ENCODE peak calls at places on chromosomes 4 and X, in four cellular contexts. One of them, this sample, is unnamed.

GRCh38 chr4:124647599-124647998 is 64.9 kb downstream of the ANKRD50 start:
- DNase-seq in HEK293T: no peak
- DNase-seq in K562: no peak
- DNase-seq in HepG2: no peak
- DNase-seq in this sample: no peak

GRCh38 chrX:115602308-115602707 is 41.3 kb downstream of the PLS3 start:
- DNase-seq in K562: no peak
- DNase-seq in HepG2: no peak
- DNase-seq in HEK293T: no peak
- DNase-seq in this sample: no peak

GRCh38 chrX:112961981-112962380 is 121.3 kb upstream of the AMOT start:
- DNase-seq in K562: no peak
- DNase-seq in HEK293T: no peak
- DNase-seq in HepG2: no peak
- DNase-seq in this sample: no peak

GRCh38 chrX:106774981-106775380 is 27.5 kb upstream of the TBC1D8B start:
- DNase-seq in HepG2: peak; percentile 2
- DNase-seq in K562: no peak
- DNase-seq in HEK293T: no peak
- DNase-seq in this sample: no peak

GRCh38 chr4:158459085-158459820 is 62.4 kb upstream of the RXFP1 start:
- DNase-seq in HEK293T: no peak
- DNase-seq in K562: no peak
- DNase-seq in HepG2: no peak
- DNase-seq in this sample: no peak

GRCh38 chr4:150418757-150419410 is 163.1 kb upstream of the MAB21L2 start:
- DNase-seq in K562: no peak
- DNase-seq in HEK293T: no peak
- DNase-seq in HepG2: no peak
- DNase-seq in this sample: no peak

GRCh38 chr4:24800273-24800880 is 5.0 kb downstream of the SOD3 start:
- DNase-seq in K562: no peak
- DNase-seq in HepG2: no peak
- DNase-seq in HEK293T: no peak
- DNase-seq in this sample: peak; percentile 27

GRCh38 chr4:52957220-52957686 is 95.1 kb downstream of the RASL11B start:
- DNase-seq in HEK293T: no peak
- DNase-seq in HepG2: no peak
- DNase-seq in K562: no peak
- DNase-seq in this sample: no peak

GRCh38 chr4:149964001-149964400 is 114.2 kb upstream of the DCLK2 start:
- DNase-seq in HEK293T: no peak
- DNase-seq in HepG2: no peak
- DNase-seq in K562: no peak
- DNase-seq in this sample: no peak

GRCh38 chrX:110665223-110665622 is 130.4 kb downstream of the CHRDL1 start:
- DNase-seq in K562: no peak
- DNase-seq in HEK293T: no peak
- DNase-seq in HepG2: no peak
- DNase-seq in this sample: no peak

GRCh38 chr4:2423066-2423465 is 4.3 kb downstream of the CFAP99 start:
- DNase-seq in HEK293T: no peak
- DNase-seq in HepG2: no peak
- DNase-seq in K562: no peak
- DNase-seq in this sample: no peak

GRCh38 chr4:111435986-111436744 is 709.1 kb upstream of the FAM241A start:
- DNase-seq in HepG2: no peak
- DNase-seq in K562: no peak
- DNase-seq in HEK293T: no peak
- DNase-seq in this sample: no peak

GRCh38 chrX:130081421-130082045 is 28.8 kb downstream of the ELF4 start:
- DNase-seq in K562: no peak
- DNase-seq in HepG2: no peak
- DNase-seq in HEK293T: no peak
- DNase-seq in this sample: no peak

GRCh38 chrX:23803931-23804381 is 21.0 kb downstream of the SAT1 start:
- DNase-seq in K562: no peak
- DNase-seq in HepG2: peak; percentile 70
- DNase-seq in HEK293T: no peak
- DNase-seq in this sample: no peak

GRCh38 chrX:45840411-45840950 is 639.8 kb upstream of the DIPK2B start:
- DNase-seq in K562: no peak
- DNase-seq in HepG2: no peak
- DNase-seq in HEK293T: no peak
- DNase-seq in this sample: no peak

GRCh38 chrX:74195120-74195519 is 108.9 kb upstream of the ZCCHC13 start:
- DNase-seq in HEK293T: no peak
- DNase-seq in HepG2: no peak
- DNase-seq in K562: no peak
- DNase-seq in this sample: no peak

GRCh38 chr4:145484240-145484846 is 2.7 kb downstream of the SMAD1 start:
- DNase-seq in K562: no peak
- DNase-seq in HEK293T: peak; percentile 10
- DNase-seq in HepG2: no peak
- DNase-seq in this sample: no peak

GRCh38 chr4:76977731-76978350 is 28.3 kb downstream of the SEPTIN11 start:
- DNase-seq in HEK293T: no peak
- DNase-seq in HepG2: no peak
- DNase-seq in K562: no peak
- DNase-seq in this sample: no peak

GRCh38 chr4:8284391-8284790 is 14.8 kb downstream of the HTRA3 start:
- DNase-seq in K562: no peak
- DNase-seq in HEK293T: no peak
- DNase-seq in HepG2: no peak
- DNase-seq in this sample: no peak

GRCh38 chr4:109912706-109913621 is at the start of gene EGF:
- DNase-seq in HepG2: no peak
- DNase-seq in K562: peak; percentile 29
- DNase-seq in HEK293T: no peak
- DNase-seq in this sample: no peak

GRCh38 chr4:108946237-108946636 is 183.4 kb upstream of the ETNPPL start:
- DNase-seq in HEK293T: no peak
- DNase-seq in HepG2: no peak
- DNase-seq in K562: no peak
- DNase-seq in this sample: no peak

GRCh38 chrX:7983594-7983993 is 56.4 kb upstream of the PNPLA4 start:
- DNase-seq in HepG2: peak; percentile 3
- DNase-seq in K562: no peak
- DNase-seq in HEK293T: no peak
- DNase-seq in this sample: no peak

GRCh38 chr4:81984746-81985145 is 389.0 kb downstream of the HNRNPD start:
- DNase-seq in K562: no peak
- DNase-seq in HEK293T: no peak
- DNase-seq in HepG2: no peak
- DNase-seq in this sample: no peak

GRCh38 chr4:151471728-151472127 is 62.8 kb downstream of the FHIP1A start:
- DNase-seq in HepG2: no peak
- DNase-seq in K562: no peak
- DNase-seq in HEK293T: no peak
- DNase-seq in this sample: no peak
- TF ChIP-seq ELF4 in HepG2: no peak
- TF ChIP-seq ELF4 in K562: no peak
- TF ChIP-seq ELF4 in HEK293T: no peak
- TF ChIP-seq ELF4 in this sample: no peak

GRCh38 chr4:151530230-151530629 is 121.3 kb downstream of the FHIP1A start:
- DNase-seq in HEK293T: no peak
- DNase-seq in K562: no peak
- DNase-seq in HepG2: no peak
- DNase-seq in this sample: no peak

GRCh38 chr4:151527699-151528098 is 118.7 kb downstream of the FHIP1A start:
- DNase-seq in K562: no peak
- DNase-seq in HepG2: no peak
- DNase-seq in HEK293T: no peak
- DNase-seq in this sample: no peak

GRCh38 chr4:151532001-151532708 is 123.2 kb downstream of the FHIP1A start:
- DNase-seq in HepG2: no peak
- DNase-seq in HEK293T: no peak
- DNase-seq in K562: no peak
- DNase-seq in this sample: no peak

GRCh38 chr4:151529187-151529586 is 120.2 kb downstream of the FHIP1A start:
- DNase-seq in HEK293T: no peak
- DNase-seq in HepG2: no peak
- DNase-seq in K562: no peak
- DNase-seq in this sample: no peak

GRCh38 chr4:151530783-151531182 is 121.8 kb downstream of the FHIP1A start:
- DNase-seq in HepG2: no peak
- DNase-seq in K562: peak; percentile 9
- DNase-seq in HEK293T: peak; percentile 12
- DNase-seq in this sample: no peak
- TF ChIP-seq ELF4 in HepG2: no peak
- TF ChIP-seq ELF4 in K562: no peak
- TF ChIP-seq ELF4 in HEK293T: no peak
- TF ChIP-seq ELF4 in this sample: no peak

DNA sequence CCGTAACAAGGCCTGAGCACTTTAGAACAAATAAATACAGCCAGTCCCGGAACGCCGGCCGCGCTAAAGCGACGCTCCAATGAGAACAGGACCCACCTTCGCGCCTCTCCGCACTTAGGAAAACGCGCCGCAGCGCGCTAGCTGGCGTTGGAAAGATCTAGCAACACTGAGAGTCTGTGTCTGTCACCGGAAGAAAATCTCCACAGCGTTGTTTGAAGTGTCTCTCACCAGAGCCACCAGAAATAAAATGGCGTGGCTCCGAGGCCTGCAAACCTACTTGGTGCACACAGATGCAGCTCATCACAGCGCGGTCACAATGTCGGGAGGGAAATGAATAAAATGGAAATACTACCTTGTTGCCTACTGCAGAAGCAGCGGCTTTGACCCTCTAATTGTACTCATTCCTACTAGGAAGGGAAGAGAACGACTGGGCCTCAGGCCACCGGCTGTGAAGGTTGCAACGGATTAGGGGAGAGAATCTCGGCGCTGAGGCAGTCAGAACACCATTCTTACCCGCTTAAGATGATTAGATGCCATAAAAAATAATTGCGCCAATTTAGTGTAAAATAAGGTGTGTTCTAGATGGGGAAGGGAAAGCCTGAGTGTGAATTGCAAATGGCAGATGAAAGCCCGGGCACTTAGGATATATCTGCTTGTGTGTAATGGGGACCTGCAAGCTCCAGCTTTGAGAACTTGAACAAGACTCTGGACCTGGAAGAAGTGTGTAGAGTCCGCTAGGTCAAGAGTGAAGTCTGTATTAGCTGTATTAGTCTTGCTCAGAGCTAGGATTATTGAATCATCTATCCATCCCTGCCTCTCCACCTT is 4.5 kb downstream of the NEUROG2 start:
- DNase-seq in HEK293T: no peak
- DNase-seq in K562: no peak
- DNase-seq in HepG2: no peak
- DNase-seq in this sample: peak; percentile 42
- TF ChIP-seq ELF4 in HEK293T: no peak
- TF ChIP-seq ELF4 in K562: no peak
- TF ChIP-seq ELF4 in HepG2: no peak
- TF ChIP-seq ELF4 in this sample: no peak

GRCh38 chr4:140944539-140944938 is 188.4 kb upstream of the TBC1D9 start:
- DNase-seq in HepG2: no peak
- DNase-seq in HEK293T: no peak
- DNase-seq in K562: no peak
- DNase-seq in this sample: no peak
- TF ChIP-seq ELF4 in HepG2: no peak
- TF ChIP-seq ELF4 in HEK293T: no peak
- TF ChIP-seq ELF4 in K562: no peak
- TF ChIP-seq ELF4 in this sample: no peak

DNA sequence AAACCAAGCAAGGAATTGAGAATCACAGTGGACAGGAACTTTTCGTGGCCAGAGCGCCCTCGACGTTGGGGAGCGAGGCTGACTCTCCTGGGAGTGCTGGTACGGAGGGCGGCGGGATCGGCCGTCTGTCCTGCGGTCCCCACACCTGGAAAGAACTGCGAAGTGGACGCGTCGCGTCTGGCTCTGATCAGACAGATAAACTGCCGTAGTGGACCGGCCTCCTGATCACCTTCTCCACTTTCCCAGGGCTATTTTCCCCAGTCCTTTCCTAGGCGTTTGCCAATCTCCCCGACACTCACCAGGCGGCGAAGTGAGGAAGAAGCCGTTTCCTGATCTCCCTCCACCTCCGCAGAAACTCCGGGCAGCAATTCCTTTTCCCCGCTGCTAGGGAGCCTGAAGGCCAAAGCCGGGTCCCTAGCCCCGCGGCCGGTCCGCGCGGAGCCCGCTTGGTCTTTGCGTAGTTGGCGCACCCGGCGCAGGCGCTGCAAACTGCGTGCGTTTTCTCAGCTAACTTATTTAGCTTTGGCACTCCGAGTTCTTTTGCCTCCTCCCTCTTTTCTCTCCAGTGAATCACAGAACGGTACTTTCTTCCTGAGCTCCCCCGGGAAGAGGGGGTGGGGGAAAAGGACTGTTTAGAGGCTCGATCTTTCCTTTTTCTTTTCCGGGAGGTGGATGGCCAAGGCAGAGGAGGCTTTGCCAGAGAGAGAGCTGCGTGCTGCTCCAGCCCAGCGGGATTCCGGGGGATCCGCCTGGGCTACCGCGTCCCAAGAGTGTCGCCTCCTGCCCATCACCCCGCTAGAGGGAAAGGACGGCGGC is at the start of gene ARSJ:
- DNase-seq in K562: no peak
- DNase-seq in HEK293T: peak; percentile 52
- DNase-seq in HepG2: no peak
- DNase-seq in this sample: peak; percentile 72
- TF ChIP-seq ELF4 in K562: no peak
- TF ChIP-seq ELF4 in HEK293T: no peak
- TF ChIP-seq ELF4 in HepG2: no peak
- TF ChIP-seq ELF4 in this sample: no peak

GRCh38 chrX:37314526-37314925 is 34.6 kb upstream of the PRRG1 start:
- DNase-seq in K562: no peak
- DNase-seq in HEK293T: no peak
- DNase-seq in HepG2: no peak
- DNase-seq in this sample: no peak

GRCh38 chrX:37320541-37321203 is 28.5 kb upstream of the PRRG1 start:
- DNase-seq in HepG2: peak; percentile 1
- DNase-seq in HEK293T: no peak
- DNase-seq in K562: no peak
- DNase-seq in this sample: no peak

DNA sequence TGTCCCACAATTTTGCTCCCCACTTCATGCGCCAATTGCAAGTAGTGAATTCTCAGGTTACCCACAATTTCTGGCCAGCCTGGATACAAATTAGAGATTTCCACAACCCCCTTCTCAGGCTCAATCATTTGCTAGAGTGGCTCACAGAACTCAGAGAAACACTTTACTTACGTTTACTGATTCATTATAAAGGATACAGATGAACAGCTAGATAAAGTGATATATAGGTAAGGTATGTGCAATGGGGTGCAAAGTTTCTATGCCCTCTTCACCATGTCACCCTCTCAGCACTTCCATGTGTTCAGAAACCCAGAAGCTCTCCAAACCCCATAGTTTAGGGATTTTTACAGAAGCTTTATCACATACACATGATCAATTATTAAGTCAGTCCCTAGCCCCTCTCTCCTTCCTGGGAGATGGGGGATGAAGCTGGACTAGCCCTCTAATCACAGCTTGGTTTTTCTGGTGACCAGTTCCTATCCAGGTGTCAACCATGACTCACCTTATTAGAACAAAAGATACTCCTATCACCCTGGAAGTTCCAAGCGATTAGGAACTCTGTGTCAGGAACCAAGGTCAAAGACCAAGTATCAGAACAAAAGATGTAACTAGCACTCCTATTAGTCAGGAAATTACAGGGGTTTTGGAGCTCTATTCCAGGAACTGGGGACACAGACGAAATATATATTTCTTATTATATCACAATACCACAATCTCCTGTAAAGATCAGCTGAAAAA is 33.5 kb upstream of the PRRG1 start:
- DNase-seq in HepG2: peak; percentile 8
- DNase-seq in HEK293T: no peak
- DNase-seq in K562: no peak
- DNase-seq in this sample: no peak
- TF ChIP-seq ELF4 in HepG2: no peak
- TF ChIP-seq ELF4 in HEK293T: no peak
- TF ChIP-seq ELF4 in K562: no peak
- TF ChIP-seq ELF4 in this sample: no peak

This sample was measured in WTC11.